ENCODE peak calls at places on chromosomes 4 and X, in four cellular contexts. E is CD8-positive, alpha-beta memory T cell; P is neural progenitor cell; N is stomach. J is an unnamed sample.

GRCh38 chr4:5791654-5792053 is 80.7 kb downstream of the EVC start:
- DNase-seq in N (no peak), E (no peak), P (no peak), J (no peak)

GRCh38 chrX:150119323-150119722 is 181.0 kb upstream of the EOLA2 start:
- DNase-seq in P (no peak), N (no peak), E (no peak), J (no peak)

GRCh38 chr4:48093949-48094550 is 40.0 kb downstream of the TXK start:
- DNase-seq in E (no peak), N (no peak), P (peak; percentile 38), J (no peak)

GRCh38 chr4:6974138-6974848 is 64.7 kb downstream of the TBC1D14 start:
- DNase-seq in N (peak; percentile 82), E (peak; percentile 77), P (peak; percentile 86), J (peak; percentile 52)

GRCh38 chrX:113048480-113048879 is 207.8 kb upstream of the AMOT start:
- DNase-seq in N (no peak), E (no peak), P (peak; percentile 7), J (no peak)

GRCh38 chr4:119068529-119068962 is 67.1 kb upstream of the MYOZ2 start:
- DNase-seq in P (no peak), E (no peak), N (no peak), J (no peak)

GRCh38 chrX:136899206-136899605 is 18.7 kb upstream of the RBMX start:
- DNase-seq in N (no peak), E (no peak), P (no peak), J (no peak)

GRCh38 chr4:176726803-176727202 is 65.9 kb downstream of the VEGFC start:
- DNase-seq in N (no peak), E (no peak), P (no peak), J (no peak)

GRCh38 chr4:53014881-53015280 is 152.8 kb downstream of the RASL11B start:
- DNase-seq in N (no peak), P (no peak), E (no peak), J (no peak)

GRCh38 chrX:100615015-100615414 is 21.6 kb downstream of the TSPAN6 start:
- DNase-seq in N (no peak), E (no peak), P (peak; percentile 49), J (no peak)

GRCh38 chr4:93168053-93168452 is 660.5 kb upstream of the ATOH1 start:
- DNase-seq in P (no peak), N (no peak), E (no peak), J (no peak)

GRCh38 chr4:23169598-23170311 is 477.0 kb downstream of the GBA3 start:
- DNase-seq in N (no peak), E (no peak), P (no peak), J (no peak)

GRCh38 chr4:10587697-10588096 is 96.9 kb downstream of the CLNK start:
- DNase-seq in P (no peak), E (peak; percentile 13), N (no peak), J (no peak)

GRCh38 chrX:118807151-118808017 is 16.2 kb upstream of the ZCCHC12 start:
- DNase-seq in E (no peak), P (peak; percentile 56), N (peak; percentile 35), J (peak; percentile 1)

GRCh38 chr4:101651778-101652177 is 138.8 kb upstream of the BANK1 start:
- DNase-seq in P (no peak), E (no peak), N (no peak), J (no peak)

GRCh38 chrX:9466115-9466495 is 1.2 kb downstream of the TBL1X start:
- DNase-seq in E (peak; percentile 33), P (peak; percentile 56), N (peak; percentile 51), J (no peak)

GRCh38 chrX:117957128-117957527 is 159.5 kb downstream of the KLHL13 start:
- DNase-seq in N (no peak), P (no peak), E (no peak), J (no peak)

GRCh38 chrX:318739-319578 is at the start of gene GTPBP6:
- DNase-seq in N (peak; percentile 99), E (peak; percentile 99), P (peak; percentile 100), J (no peak)

GRCh38 chr4:7831330-7831729 is 108.3 kb downstream of the AFAP1 start:
- DNase-seq in P (no peak), N (no peak), E (no peak), J (no peak)

GRCh38 chr4:80619070-80619674 is 283.6 kb downstream of the CFAP299 start:
- DNase-seq in P (peak; percentile 36), E (no peak), N (no peak), J (no peak)

GRCh38 chr4:24551492-24552330 is 32.6 kb downstream of the DHX15 start:
- DNase-seq in N (no peak), P (no peak), E (no peak), J (no peak)

GRCh38 chrX:74343327-74343969 is 39.5 kb downstream of the ZCCHC13 start:
- DNase-seq in N (no peak), P (no peak), E (no peak), J (no peak)

GRCh38 chrX:68808686-68809357 is 20.0 kb upstream of the EFNB1 start:
- DNase-seq in N (no peak), E (no peak), P (peak; percentile 21), J (no peak)

GRCh38 chr4:83320548-83320947 is 14.1 kb downstream of the HPSE start:
- DNase-seq in P (no peak), E (no peak), N (peak; percentile 28), J (no peak)

GRCh38 chr4:14478504-14478903 is 523.8 kb upstream of the CPEB2 start:
- DNase-seq in N (no peak), P (no peak), E (no peak), J (no peak)

GRCh38 chr4:162232349-162232748 is 68.5 kb upstream of the FSTL5 start:
- DNase-seq in E (no peak), P (no peak), N (no peak), J (no peak)

GRCh38 chr4:141571368-141571767 is 65.0 kb upstream of the IL15 start:
- DNase-seq in N (no peak), E (no peak), P (no peak), J (no peak)

GRCh38 chrX:68936608-68937007 is 107.8 kb downstream of the EFNB1 start:
- DNase-seq in N (peak; percentile 22), P (no peak), E (no peak), J (no peak)

GRCh38 chrX:12505127-12505526 is 286.1 kb upstream of the PRPS2 start:
- DNase-seq in P (no peak), E (no peak), N (no peak), J (no peak)

GRCh38 chr4:25343671-25344070 is 31.1 kb downstream of the ZCCHC4 start:
- DNase-seq in E (no peak), P (no peak), N (no peak), J (no peak)

GRCh38 chrX:130415201-130415600 is 13.4 kb downstream of the RBMX2 start:
- DNase-seq in P (no peak), N (no peak), E (no peak), J (no peak)

GRCh38 chr4:141275834-141276233 is 55.1 kb downstream of the ZNF330 start:
- DNase-seq in E (no peak), N (no peak), P (no peak), J (no peak)

DNA sequence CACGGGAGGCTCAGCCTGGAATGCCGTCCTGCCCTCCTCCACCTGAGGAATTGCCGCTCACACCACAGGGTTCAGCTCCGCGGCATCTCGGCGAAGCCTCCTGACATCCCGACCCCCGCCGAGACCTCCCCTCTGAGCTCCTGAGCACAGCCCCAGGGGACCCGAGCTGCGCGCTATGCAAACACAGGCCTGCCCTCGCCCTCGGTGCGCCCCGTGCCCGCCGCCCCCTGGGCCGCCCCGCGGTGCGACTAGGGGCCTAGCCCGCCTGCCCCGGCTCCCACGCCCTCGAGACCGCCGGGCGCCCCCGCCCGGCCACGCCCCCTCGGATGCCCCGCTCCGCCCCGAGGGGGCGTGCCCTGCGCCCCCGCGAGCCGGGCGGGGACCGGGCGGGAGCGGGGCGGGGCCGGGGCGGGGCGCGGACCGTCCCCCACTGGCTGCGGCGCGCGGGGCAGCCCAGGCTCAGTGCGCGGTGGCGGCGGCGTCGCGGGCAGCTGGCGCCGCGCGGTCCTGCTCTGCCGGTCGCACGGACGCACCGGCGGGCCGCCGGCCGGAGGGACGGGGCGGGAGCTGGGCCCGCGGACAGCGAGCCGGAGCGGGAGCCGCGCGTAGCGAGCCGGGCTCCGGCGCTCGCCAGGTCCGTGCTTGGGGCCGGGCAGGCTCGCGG is at the start of gene FGFR3:
- DNase-seq in P (peak; percentile 85), E (peak; percentile 31), N (peak; percentile 45), J (no peak)
- H3K27ac ChIP-seq in P (no peak within 1 kb of the TSS), E (no peak within 1 kb of the TSS), N (peak within 1 kb of the TSS; percentile 36), J (no peak within 1 kb of the TSS)

GRCh38 chr4:146186556-146186955 is 11.0 kb downstream of the LSM6 start:
- DNase-seq in N (no peak), E (no peak), P (no peak), J (no peak)
- H3K27ac ChIP-seq in N (no peak overlapping the region), E (no peak overlapping the region), P (no peak overlapping the region), J (no peak overlapping the region)

DNA sequence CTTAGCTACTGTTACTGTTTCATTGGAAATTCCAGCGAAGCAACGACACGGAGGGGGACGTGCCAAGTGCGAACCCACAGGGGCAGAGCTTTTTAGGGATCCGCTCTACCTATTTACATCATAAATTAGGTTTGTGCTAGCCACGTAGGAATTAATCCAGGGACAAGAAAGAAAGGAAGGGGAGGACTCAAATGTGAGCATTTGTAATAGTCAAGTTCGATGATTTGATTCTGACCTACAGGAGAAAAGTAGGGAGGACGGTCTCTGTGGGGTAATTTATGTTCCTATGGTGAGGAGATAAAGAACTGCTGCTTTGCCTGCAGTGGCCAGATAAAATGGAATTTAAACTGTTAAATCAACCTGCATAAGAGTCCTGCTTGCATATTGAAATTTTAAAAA is 1.7 kb downstream of the INTS6L start:
- DNase-seq in P (no peak), N (no peak), E (no peak), J (no peak)
- H3K27ac ChIP-seq in P (no peak overlapping the region), N (peak overlapping the region; percentile 83), E (peak overlapping the region; percentile 79), J (peak overlapping the region; percentile 39)

GRCh38 chr4:146334862-146335449 is 120.6 kb downstream of the REELD1 start:
- DNase-seq in P (no peak), E (no peak), N (no peak), J (no peak)

GRCh38 chr4:146335763-146336412 is 121.5 kb downstream of the REELD1 start:
- DNase-seq in E (no peak), N (no peak), P (no peak), J (no peak)

GRCh38 chr4:146338512-146338911 is 124.2 kb downstream of the REELD1 start:
- DNase-seq in E (no peak), P (peak; percentile 5), N (no peak), J (no peak)

GRCh38 chr4:146333895-146334262 is 119.5 kb downstream of the REELD1 start:
- DNase-seq in N (no peak), E (no peak), P (no peak), J (no peak)

DNA sequence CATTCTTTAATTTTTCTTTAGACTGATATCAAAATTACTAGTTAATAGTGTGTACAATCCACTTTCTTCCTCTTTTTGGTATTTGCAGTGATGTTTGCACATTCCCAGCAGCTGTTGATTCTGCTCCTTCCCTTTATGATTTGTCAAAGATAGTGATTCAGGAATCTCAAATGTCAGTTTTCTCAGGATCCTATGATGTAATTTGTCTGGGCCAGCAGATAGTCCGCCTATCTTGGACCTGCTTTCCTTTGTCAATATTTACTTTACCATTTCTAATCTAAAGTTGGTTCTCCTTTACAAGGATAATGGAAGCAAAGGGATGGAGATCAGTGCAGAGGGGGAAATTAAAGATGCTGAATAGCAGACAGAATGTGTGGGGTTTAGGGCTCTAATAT is 122.1 kb downstream of the REELD1 start:
- DNase-seq in E (no peak), N (no peak), P (no peak), J (no peak)
- H3K27ac ChIP-seq in E (no peak overlapping the region), N (no peak overlapping the region), P (no peak overlapping the region), J (no peak overlapping the region)